ENCODE peak calls at places on chromosomes 16 and 17, in six cellular contexts. U is upper lobe of right lung; P is fibroblast of lung; Z is dorsolateral prefrontal cortex; O is effector memory CD4-positive, alpha-beta T cell; F is PC-3. Q is an unnamed sample.

GRCh38 chr16:88599092-88599733 is 29.0 kb downstream of the ZC3H18 start:
- DNase-seq in U (peak; percentile 85), F (no peak), P (no peak), Z (peak; percentile 58), O (no peak), Q (no peak)

GRCh38 chr16:31274831-31275816 is 15.3 kb downstream of the ITGAM start:
- DNase-seq in F (no peak), P (no peak), Z (no peak), O (no peak), U (peak; percentile 38), Q (no peak)

GRCh38 chr17:57756941-57757340 is 11.8 kb upstream of the CCDC182 start:
- DNase-seq in O (no peak), U (no peak), F (no peak), Z (no peak), P (no peak), Q (no peak)

GRCh38 chr17:6894206-6894528 is 62.6 kb upstream of the TEKT1 start:
- DNase-seq in F (no peak), Z (no peak), P (no peak), U (no peak), O (no peak), Q (no peak)

GRCh38 chr17:50127661-50128361 is 2.1 kb downstream of the SAMD14 start:
- DNase-seq in Z (no peak), U (no peak), P (peak; percentile 62), O (no peak), F (peak; percentile 35), Q (no peak)

GRCh38 chr17:1067282-1067956 is 70.5 kb downstream of the TIMM22 start:
- DNase-seq in P (peak; percentile 87), O (no peak), U (peak; percentile 88), F (peak; percentile 36), Z (no peak), Q (no peak)

GRCh38 chr16:63890072-63890471 is 1231.8 kb downstream of the CDH11 start:
- DNase-seq in U (no peak), Z (peak; percentile 20), P (peak; percentile 76), O (no peak), F (peak; percentile 33), Q (no peak)

GRCh38 chr16:86070971-86071370 is 172.0 kb downstream of the IRF8 start:
- DNase-seq in U (no peak), F (no peak), O (no peak), Z (no peak), P (no peak), Q (no peak)

GRCh38 chr17:10013360-10014112 is 108.5 kb upstream of the RCVRN start:
- DNase-seq in F (no peak), Z (no peak), P (no peak), O (no peak), U (no peak), Q (no peak)

GRCh38 chr16:74743668-74744299 is 30.8 kb downstream of the FA2H start:
- DNase-seq in P (peak; percentile 66), Z (no peak), F (peak; percentile 95), O (no peak), U (peak; percentile 82), Q (peak; percentile 60)

GRCh38 chr16:52976539-52977167 is 76.0 kb downstream of the CHD9NB start:
- DNase-seq in U (no peak), O (no peak), F (peak; percentile 38), Z (no peak), P (peak; percentile 10), Q (no peak)

GRCh38 chr16:56409195-56409594 is 16.1 kb downstream of the AMFR start:
- DNase-seq in Z (no peak), P (peak; percentile 46), F (peak; percentile 79), U (no peak), O (no peak), Q (peak; percentile 34)

GRCh38 chr17:72850410-72850809 is 242.1 kb downstream of the SLC39A11 start:
- DNase-seq in U (no peak), Z (no peak), F (peak; percentile 71), O (no peak), P (peak; percentile 71), Q (peak; percentile 82)

GRCh38 chr17:36221187-36221586 is 10.3 kb downstream of the CCL4L2 start:
- DNase-seq in P (no peak), O (no peak), Z (no peak), F (no peak), U (no peak), Q (no peak)

GRCh38 chr17:3535253-3535995 is 22.2 kb downstream of the TRPV3 start:
- DNase-seq in U (peak; percentile 81), F (peak; percentile 77), O (no peak), P (peak; percentile 77), Z (peak; percentile 78), Q (no peak)

GRCh38 chr17:9350083-9350482 is 225.5 kb downstream of the STX8 start:
- DNase-seq in O (no peak), P (peak; percentile 96), U (no peak), F (peak; percentile 76), Z (no peak), Q (peak; percentile 83)

GRCh38 chr17:43406676-43407645 is 8.2 kb downstream of the ARL4D start:
- DNase-seq in P (peak; percentile 82), F (no peak), Z (peak; percentile 81), O (no peak), U (no peak), Q (peak; percentile 56)

GRCh38 chr17:56110463-56111138 is 42.7 kb upstream of the ANKFN1 start:
- DNase-seq in U (peak; percentile 69), F (no peak), Z (no peak), O (no peak), P (no peak), Q (no peak)

GRCh38 chr17:79844869-79845600 is 5.8 kb upstream of the CBX4 start:
- DNase-seq in Z (no peak), O (no peak), F (peak; percentile 63), U (peak; percentile 85), P (no peak), Q (peak; percentile 61)

GRCh38 chr17:75404223-75404738 is 1.2 kb downstream of the GRB2 start:
- DNase-seq in O (no peak), F (peak; percentile 90), P (peak; percentile 74), Z (peak; percentile 70), U (peak; percentile 72), Q (peak; percentile 70)

GRCh38 chr17:3835410-3836229 is 10.4 kb downstream of the NCBP3 start:
- DNase-seq in P (no peak), U (no peak), Z (no peak), F (no peak), O (no peak), Q (no peak)

GRCh38 chr17:50956750-50957523 is 90.8 kb upstream of the TOB1 start:
- DNase-seq in U (peak; percentile 77), P (peak; percentile 48), O (peak; percentile 41), Z (peak; percentile 70), F (peak; percentile 71), Q (peak; percentile 61)

GRCh38 chr17:60151355-60151754 is 1.6 kb downstream of the CA4 start:
- DNase-seq in Z (no peak), U (no peak), P (no peak), O (no peak), F (no peak), Q (no peak)

GRCh38 chr16:84566580-84567244 is 51.2 kb downstream of the COTL1 start:
- DNase-seq in O (no peak), P (no peak), F (no peak), Z (no peak), U (no peak), Q (no peak)

GRCh38 chr17:79797492-79798295 is 817 bp upstream of the CBX8 start:
- DNase-seq in O (no peak), U (no peak), F (no peak), Z (no peak), P (no peak), Q (no peak)

GRCh38 chr17:32283745-32284207 is 18.1 kb downstream of the RHBDL3 start:
- DNase-seq in O (no peak), U (no peak), Z (peak; percentile 38), F (peak; percentile 22), P (peak; percentile 56), Q (peak; percentile 82)
- H3K4me3 ChIP-seq in O (no peak overlapping the region), U (no peak overlapping the region), Z (no peak overlapping the region), F (no peak overlapping the region), P (no peak overlapping the region), Q (no peak overlapping the region)

GRCh38 chr17:32855620-32856019 is 21.3 kb downstream of the MYO1D start:
- DNase-seq in U (no peak), Z (no peak), P (no peak), O (no peak), F (no peak), Q (no peak)
- H3K27me3 ChIP-seq in U (no peaks in the 10 kb centered on the region), Z (no peaks in the 10 kb centered on the region), P (no peaks in the 10 kb centered on the region), O (no peaks in the 10 kb centered on the region), F (no peaks in the 10 kb centered on the region), Q (peaks cover 5% of the 10 kb centered on the region)

DNA sequence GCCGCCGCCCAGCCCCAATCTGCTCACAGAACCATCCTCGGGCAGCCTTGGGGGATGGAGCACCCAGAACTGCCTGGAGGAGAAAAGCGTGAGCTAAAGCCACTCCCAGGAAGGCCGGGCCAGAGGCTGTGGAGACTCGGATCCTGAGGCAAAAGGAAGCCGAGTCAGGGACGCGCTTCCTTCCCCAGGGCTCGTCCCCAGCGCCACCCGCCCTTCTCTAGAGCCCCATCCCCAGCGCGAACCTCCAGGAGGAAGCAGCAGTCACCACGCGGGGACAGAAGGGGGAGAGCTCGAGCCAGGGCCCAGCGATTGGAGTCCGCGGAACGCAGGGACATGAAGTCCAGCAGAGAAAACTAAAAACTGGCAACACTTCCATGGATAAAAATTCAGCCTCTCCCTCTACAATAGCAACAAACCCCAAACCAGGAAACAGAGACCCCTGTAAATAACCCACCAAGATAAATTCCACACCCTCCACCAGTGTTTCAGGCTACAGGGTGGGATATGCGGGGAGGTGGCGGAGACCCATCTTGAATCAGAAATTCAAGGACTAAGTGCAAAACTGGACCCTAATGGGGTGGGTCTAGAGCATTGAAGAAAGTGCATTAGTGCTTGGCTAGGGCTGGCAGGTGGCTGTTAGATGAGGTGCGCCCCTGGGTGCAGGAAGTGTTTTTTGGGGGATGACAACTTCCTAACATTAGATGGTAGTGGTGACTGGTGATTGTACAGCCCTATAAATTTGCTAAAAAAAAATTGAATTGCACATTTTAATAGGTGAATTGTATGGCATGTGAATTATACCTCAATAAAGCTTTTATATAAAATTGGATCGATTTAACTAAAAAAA is 116.1 kb upstream of the METRNL start:
- DNase-seq in F (peak; percentile 82), O (no peak), U (peak; percentile 86), Z (peak; percentile 74), P (peak; percentile 62), Q (peak; percentile 41)
- H3K4me3 ChIP-seq in F (peak overlapping the region; percentile 62), O (no peak overlapping the region), U (peak overlapping the region; percentile 17), Z (peak overlapping the region; percentile 5), P (no peak overlapping the region), Q (no peak overlapping the region)

GRCh38 chr17:48995332-48995870 is 1.8 kb upstream of the IGF2BP1 start:
- DNase-seq in U (no peak), P (no peak), O (no peak), F (no peak), Z (no peak), Q (peak; percentile 33)

GRCh38 chr17:48995871-48996695 is 1.1 kb upstream of the IGF2BP1 start:
- DNase-seq in U (no peak), O (no peak), P (no peak), F (no peak), Z (no peak), Q (peak; percentile 28)

GRCh38 chr17:48997827-48998556 is 807 bp downstream of the IGF2BP1 start:
- DNase-seq in O (no peak), P (peak; percentile 35), F (no peak), Z (no peak), U (no peak), Q (no peak)

GRCh38 chr17:48997103-48997826 is at the start of gene IGF2BP1:
- DNase-seq in F (no peak), P (peak; percentile 68), O (no peak), U (no peak), Z (no peak), Q (peak; percentile 30)

DNA sequence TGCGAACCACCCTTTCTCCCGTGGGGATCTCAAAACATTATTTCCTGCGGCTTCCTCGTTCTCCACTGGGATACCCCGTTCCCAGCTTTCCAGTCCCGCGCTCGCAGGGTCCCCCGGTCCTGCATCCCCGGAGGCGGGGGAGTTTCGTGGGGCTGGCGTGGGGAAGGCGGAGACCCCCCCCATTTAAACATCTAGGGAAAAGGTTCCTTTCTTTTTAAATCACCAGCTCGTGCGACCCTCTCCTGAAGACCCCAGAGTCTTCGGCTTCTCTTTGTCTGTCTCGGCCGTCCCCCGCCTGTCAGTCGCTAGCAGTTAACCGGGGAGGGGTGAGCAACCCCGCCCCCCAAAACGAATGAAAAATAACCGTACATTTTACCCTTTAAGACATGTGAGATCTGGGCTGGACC is 486 bp upstream of the IGF2BP1 start:
- DNase-seq in U (no peak), O (no peak), Z (no peak), F (no peak), P (no peak), Q (no peak)
- H3K27me3 ChIP-seq in U (peaks cover 97% of the 10 kb centered on the region), O (peaks cover 92% of the 10 kb centered on the region), Z (peaks cover 90% of the 10 kb centered on the region), F (peaks cover 95% of the 10 kb centered on the region), P (peaks cover 63% of the 10 kb centered on the region), Q (peaks cover 80% of the 10 kb centered on the region)

Q was measured in MG63.